ENCODE peak calls at places on chromosomes 11 and 22, in six cellular contexts. P is brain microvascular endothelial cell, J is ACHN, T is Caki2, V is G401, C is Peyer's patch. W is an unnamed sample.

GRCh38 chr22:33658775-33659174 is 261.5 kb downstream of the LARGE1 start:
- DNase-seq in P (peak; percentile 2), J (no peak), T (no peak), V (no peak), C (peak; percentile 48), W (peak; percentile 93)

GRCh38 chr11:117177534-117178209 is 871 bp upstream of the SIDT2 start:
- DNase-seq in P (no peak), J (no peak), T (no peak), V (no peak), C (peak; percentile 47), W (peak; percentile 61)

GRCh38 chr11:11391796-11392195 is 38.7 kb upstream of the CSNK2A3 start:
- DNase-seq in P (peak; percentile 70), J (peak; percentile 92), T (peak; percentile 91), V (no peak), C (peak; percentile 64), W (no peak)

GRCh38 chr11:64998690-64999431 is 2.1 kb upstream of the BATF2 start:
- DNase-seq in P (no peak), J (peak; percentile 42), T (peak; percentile 60), V (no peak), C (peak; percentile 81), W (no peak)

GRCh38 chr22:30751529-30751928 is 56.9 kb downstream of the OSBP2 start:
- DNase-seq in P (no peak), J (no peak), T (no peak), V (no peak), C (no peak), W (no peak)

GRCh38 chr11:3058753-3059664 is 1.8 kb upstream of the CARS1 start:
- DNase-seq in P (peak; percentile 84), J (peak; percentile 44), T (peak; percentile 50), V (no peak), C (no peak), W (no peak)

GRCh38 chr11:75771646-75772410 is 3.2 kb downstream of the DGAT2 start:
- DNase-seq in P (peak; percentile 16), J (no peak), T (peak; percentile 2), V (no peak), C (peak; percentile 62), W (no peak)

GRCh38 chr22:36644333-36644757 is 59.2 kb downstream of the CACNG2 start:
- DNase-seq in P (peak; percentile 91), J (peak; percentile 92), T (peak; percentile 91), V (peak; percentile 24), C (no peak), W (no peak)

GRCh38 chr22:24728790-24729637 is 45.5 kb downstream of the PIWIL3 start:
- DNase-seq in P (peak; percentile 70), J (no peak), T (no peak), V (no peak), C (no peak), W (no peak)

GRCh38 chr11:33689089-33689488 is 11.5 kb downstream of the C11orf91 start:
- DNase-seq in P (no peak), J (no peak), T (no peak), V (no peak), C (no peak), W (no peak)

GRCh38 chr11:68632802-68633201 is 51.5 kb upstream of the GAL start:
- DNase-seq in P (peak; percentile 61), J (peak; percentile 63), T (no peak), V (peak; percentile 34), C (peak; percentile 75), W (peak; percentile 72)

GRCh38 chr11:49995559-49995958 is 13.2 kb upstream of the OR4C12 start:
- DNase-seq in P (peak; percentile 35), J (peak; percentile 72), T (peak; percentile 46), V (peak; percentile 26), C (no peak), W (no peak)

GRCh38 chr11:133997556-133997955 is 40.8 kb upstream of the IGSF9B start:
- DNase-seq in P (no peak), J (no peak), T (no peak), V (no peak), C (no peak), W (no peak)

GRCh38 chr11:3954448-3955298 is 99.2 kb downstream of the STIM1 start:
- DNase-seq in P (no peak), J (no peak), T (no peak), V (no peak), C (no peak), W (no peak)

GRCh38 chr22:23204541-23205157 is 24.3 kb downstream of the BCR start:
- DNase-seq in P (no peak), J (no peak), T (no peak), V (peak; percentile 94), C (no peak), W (no peak)

GRCh38 chr22:36087784-36088183 is 59.2 kb upstream of the RBFOX2 start:
- DNase-seq in P (no peak), J (no peak), T (no peak), V (no peak), C (no peak), W (no peak)

GRCh38 chr11:96314326-96315050 is 28.5 kb downstream of the MAML2 start:
- DNase-seq in P (peak; percentile 51), J (peak; percentile 58), T (peak; percentile 40), V (no peak), C (no peak), W (no peak)

GRCh38 chr22:38490915-38491314 is 15.2 kb downstream of the DDX17 start:
- DNase-seq in P (peak; percentile 21), J (peak; percentile 34), T (peak; percentile 58), V (no peak), C (peak; percentile 88), W (no peak)

GRCh38 chr11:109015283-109015682 is 350.4 kb downstream of the DDX10 start:
- DNase-seq in P (peak; percentile 70), J (peak; percentile 5), T (peak; percentile 8), V (no peak), C (no peak), W (no peak)

GRCh38 chr22:31853736-31854500 is 90.4 kb upstream of the YWHAH start:
- DNase-seq in P (no peak), J (no peak), T (no peak), V (peak; percentile 82), C (no peak), W (no peak)

GRCh38 chr11:13009921-13010736 is 1.0 kb downstream of the RASSF10 start:
- DNase-seq in P (no peak), J (no peak), T (peak; percentile 72), V (no peak), C (no peak), W (no peak)

GRCh38 chr11:70547821-70548670 is 149.7 kb downstream of the CTTN start:
- DNase-seq in P (no peak), J (no peak), T (no peak), V (no peak), C (no peak), W (no peak)